ENCODE peak calls at places on chromosomes 16 and 17, in nine cellular contexts. B is pancreas, X is neural progenitor cell, J is foreskin fibroblast, K is fibroblast of mammary gland, T is AG04449, R is GM12865, P is gastrocnemius medialis, Q is astrocyte of the spinal cord. F is an unnamed sample.

GRCh38 chr17:70078549-70078948 is 3.5 kb downstream of the KCNJ16 start:
- DNase-seq in P (no peak), B (peak), T (no peak), J (no peak), Q (no peak), X (no peak), K (no peak), R (no peak), F (no peak)

GRCh38 chr17:78692460-78693010 is 89.5 kb downstream of the CYTH1 start:
- DNase-seq in Q (no peak), B (no peak), P (no peak), T (no peak), J (no peak), R (no peak), X (no peak), K (no peak), F (no peak)

GRCh38 chr16:20397468-20398074 is 7.0 kb downstream of the PDILT start:
- DNase-seq in K (no peak), J (no peak), P (no peak), T (no peak), X (no peak), B (no peak), R (no peak), Q (no peak), F (no peak)

GRCh38 chr16:81650281-81650680 is 128.8 kb upstream of the PLCG2 start:
- DNase-seq in K (no peak), R (no peak), T (no peak), B (no peak), Q (no peak), P (no peak), X (no peak), J (no peak), F (no peak)

GRCh38 chr17:40615295-40615988 is 32.2 kb downstream of the SMARCE1 start:
- DNase-seq in B (peak), K (peak), J (peak), T (no peak), R (peak), Q (peak), X (peak), P (no peak), F (peak)

GRCh38 chr16:17205279-17206139 is 265.3 kb downstream of the XYLT1 start:
- DNase-seq in P (no peak), K (peak), R (no peak), B (peak), X (peak), J (peak), T (peak), Q (peak), F (peak)

GRCh38 chr17:17750881-17751280 is 69.6 kb downstream of the RAI1 start:
- DNase-seq in T (no peak), B (no peak), K (no peak), X (no peak), J (no peak), R (peak), Q (no peak), P (no peak), F (no peak)

GRCh38 chr17:40702271-40702670 is 1.3 kb downstream of the KRT24 start:
- DNase-seq in Q (no peak), P (no peak), K (no peak), T (no peak), X (no peak), R (no peak), J (no peak), B (no peak), F (no peak)

GRCh38 chr16:83561876-83562275 is 245.9 kb upstream of the HSBP1 start:
- DNase-seq in Q (peak), K (no peak), B (no peak), X (peak), T (no peak), R (no peak), P (no peak), J (no peak), F (peak)

GRCh38 chr16:6682142-6682811 is 650.4 kb upstream of the RBFOX1 start:
- DNase-seq in R (peak), B (peak), X (peak), J (no peak), P (no peak), Q (no peak), K (no peak), T (no peak), F (no peak)
- TF ChIP-seq CTCF in R (peak), B (peak), X (peak), J (peak), P (no peak), Q (peak), K (peak), T (no peak), F (peak)

GRCh38 chr16:64910351-64910750 is 211.5 kb downstream of the CDH11 start:
- DNase-seq in Q (peak), X (peak), J (peak), K (peak), P (no peak), R (no peak), T (peak), B (peak), F (peak)
- H3K4me3 ChIP-seq in Q (no peak), X (no peak), J (no peak), K (no peak), P (no peak), R (no peak), T (no peak), B (no peak), F (no peak)

GRCh38 chr16:29192329-29193247 is 207.7 kb downstream of the LAT start:
- DNase-seq in B (peak), T (no peak), P (no peak), K (no peak), J (no peak), R (no peak), X (no peak), Q (no peak), F (no peak)
- TF ChIP-seq CTCF in B (no peak), T (peak), P (no peak), K (peak), J (no peak), R (peak), X (no peak), Q (peak), F (no peak)

DNA sequence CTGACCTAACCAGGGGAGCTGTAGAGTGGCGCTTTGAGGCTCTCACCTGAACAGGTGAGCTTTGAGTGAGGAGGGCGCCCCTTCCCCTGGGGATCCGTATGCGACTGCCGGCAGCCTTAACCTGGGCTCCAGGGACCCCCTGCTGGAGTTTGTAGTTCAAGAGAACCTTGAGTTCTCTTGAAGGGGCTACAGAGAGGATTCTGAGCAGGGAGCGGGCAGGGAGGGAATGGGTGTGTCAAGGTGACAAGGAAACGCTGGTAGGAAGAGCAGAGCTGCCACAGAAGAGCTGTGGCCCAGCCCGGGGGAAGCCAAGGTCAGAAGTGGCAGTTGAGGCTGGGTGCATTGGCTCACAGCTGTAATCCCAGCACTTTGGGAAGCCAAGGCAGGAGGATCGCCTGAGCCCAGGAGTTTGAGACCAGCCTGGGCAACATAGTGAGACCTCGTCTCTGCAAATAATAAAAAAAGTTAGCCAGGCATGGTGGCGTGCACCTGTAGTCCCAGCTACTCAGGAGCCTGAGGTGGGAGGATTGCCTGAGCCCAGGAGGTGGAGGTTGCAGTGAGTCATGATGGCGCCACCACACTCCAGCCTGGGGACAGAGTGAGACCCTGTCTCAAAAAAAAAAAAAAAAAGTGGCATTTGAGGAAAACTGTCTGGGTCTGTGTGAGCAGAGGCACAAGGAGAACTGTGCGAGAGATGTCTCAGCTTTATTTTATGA is 1.2 kb downstream of the LLGL2 start:
- DNase-seq in J (no peak), T (no peak), B (no peak), Q (no peak), K (no peak), X (peak), P (no peak), R (no peak), F (no peak)
- H3K4me3 ChIP-seq in J (no peak), T (no peak), B (peak), Q (no peak), K (no peak), X (peak), P (no peak), R (no peak), F (no peak)

GRCh38 chr16:3003582-3004270 is 9.0 kb upstream of the CLDN9 start:
- DNase-seq in T (peak), Q (peak), R (peak), X (peak), P (peak), J (peak), K (peak), B (peak), F (peak)
- TF ChIP-seq CTCF in T (peak), Q (peak), R (peak), X (peak), P (peak), J (peak), K (peak), B (no peak), F (peak)

GRCh38 chr16:68458551-68458950 is 10.2 kb upstream of the SMPD3 start:
- DNase-seq in B (no peak), Q (no peak), J (no peak), P (no peak), K (no peak), T (no peak), X (no peak), R (no peak), F (no peak)

GRCh38 chr16:68458101-68458500 is 9.8 kb upstream of the SMPD3 start:
- DNase-seq in B (no peak), T (no peak), K (no peak), Q (no peak), P (no peak), R (no peak), J (no peak), X (no peak), F (no peak)

GRCh38 chr16:68453816-68454215 is 5.5 kb upstream of the SMPD3 start:
- DNase-seq in K (no peak), X (no peak), Q (no peak), T (no peak), J (no peak), P (no peak), B (no peak), R (no peak), F (no peak)

GRCh38 chr16:68452176-68452575 is 3.9 kb upstream of the SMPD3 start:
- DNase-seq in X (no peak), Q (no peak), K (no peak), J (no peak), B (no peak), R (no peak), P (no peak), T (no peak), F (no peak)

DNA sequence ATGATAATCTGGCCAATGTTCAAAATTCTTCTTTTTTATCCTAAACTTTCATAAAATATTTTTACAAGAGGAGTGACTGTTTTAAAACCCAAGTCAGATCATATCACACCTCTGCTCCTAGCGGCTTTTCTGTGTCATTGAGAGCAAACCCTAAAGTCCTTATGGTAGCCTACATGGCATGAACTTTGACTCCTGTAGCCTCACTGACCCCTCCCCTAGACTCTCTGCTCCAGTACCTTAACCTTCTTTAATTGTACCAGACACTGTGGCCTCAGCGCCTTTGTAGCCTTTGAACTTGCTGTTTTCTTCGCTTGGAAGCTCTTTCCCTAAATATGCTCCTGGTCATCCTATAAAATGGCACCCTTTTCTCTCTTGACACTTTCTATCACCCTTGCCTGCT is 7.3 kb upstream of the SMPD3 start:
- DNase-seq in Q (no peak), X (no peak), K (no peak), R (no peak), P (no peak), J (no peak), B (no peak), T (no peak), F (no peak)
- H3K4me3 ChIP-seq in Q (no peak), X (no peak), K (no peak), R (no peak), P (no peak), J (no peak), B (no peak), T (no peak), F (no peak)

GRCh38 chr17:7587420-7587786 is 2.5 kb downstream of the SOX15 start:
- DNase-seq in P (no peak), R (no peak), Q (peak), T (peak), B (peak), X (no peak), J (peak), K (peak), F (peak)
- TF ChIP-seq CTCF in P (no peak), R (no peak), Q (peak), T (peak), B (no peak), X (no peak), J (no peak), K (no peak), F (no peak)

DNA sequence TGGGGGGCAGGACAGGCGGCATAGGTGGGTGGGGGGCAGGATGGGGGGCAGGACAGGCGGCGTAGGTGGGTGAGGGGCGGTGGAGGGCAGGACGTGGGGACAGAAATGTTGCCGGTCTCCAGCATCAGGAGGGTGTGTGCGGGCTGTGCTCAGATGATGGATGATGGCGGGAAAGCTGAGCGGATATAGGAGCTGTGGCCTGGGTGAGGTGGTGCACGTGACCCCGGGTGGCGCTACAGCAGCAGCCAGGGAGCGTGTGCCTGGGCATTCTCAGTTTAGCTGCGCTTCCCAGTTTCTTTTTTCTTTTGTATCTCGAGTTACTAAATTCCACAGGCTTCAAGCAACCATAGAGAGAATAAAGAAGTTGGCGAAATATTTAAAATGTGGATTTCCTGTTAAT is 19.0 kb downstream of the TELO2 start:
- DNase-seq in K (no peak), J (no peak), P (no peak), Q (no peak), T (no peak), B (no peak), R (no peak), X (no peak), F (no peak)
- H3K4me3 ChIP-seq in K (no peak), J (no peak), P (no peak), Q (no peak), T (no peak), B (no peak), R (no peak), X (no peak), F (no peak)

GRCh38 chr17:77307479-77308198 is 166.9 kb downstream of the SEC14L1 start:
- DNase-seq in Q (no peak), K (no peak), J (no peak), X (no peak), B (no peak), P (no peak), T (no peak), R (no peak), F (no peak)
- TF ChIP-seq CTCF in Q (no peak), K (no peak), J (no peak), X (no peak), B (no peak), P (no peak), T (no peak), R (no peak), F (no peak)

F was measured in astrocyte of the cerebellum.